ENCODE peak calls at places on chromosomes 16 and 17, in six cellular contexts. E is activated CD4-positive, alpha-beta T cell treated with anti-CD3 and anti-CD28 coated beads for 24 hours; H is A549; U is stimulated activated naive CD4-positive, alpha-beta T cell; J is occipital lobe; F is activated CD8-positive, alpha-beta memory T cell treated with anti-CD3 and anti-CD28 coated beads for 48 hours. X is an unnamed sample.

GRCh38 chr17:30218689-30219266 is 16.7 kb downstream of the SLC6A4 start:
- DNase-seq in U (no peak), H (no peak), J (no peak), F (no peak), E (no peak), X (no peak)

GRCh38 chr17:65305116-65305515 is 167.9 kb downstream of the RGS9 start:
- DNase-seq in U (no peak), E (no peak), J (no peak), H (no peak), F (no peak), X (no peak)

GRCh38 chr17:77690271-77691161 is 268.0 kb upstream of the TNRC6C start:
- DNase-seq in E (no peak), U (peak; percentile 10), H (no peak), F (no peak), J (no peak), X (no peak)

GRCh38 chr17:43438626-43439529 is 40.1 kb downstream of the ARL4D start:
- DNase-seq in H (no peak), E (no peak), U (no peak), F (no peak), J (no peak), X (no peak)

GRCh38 chr16:11139624-11140375 is 116.2 kb downstream of the SOCS1 start:
- DNase-seq in F (no peak), H (no peak), E (no peak), J (no peak), U (peak; percentile 54), X (no peak)

GRCh38 chr17:63381101-63381729 is 64.9 kb downstream of the CYB561 start:
- DNase-seq in J (no peak), H (no peak), E (no peak), U (no peak), F (no peak), X (no peak)

GRCh38 chr16:85412911-85413520 is 200.1 kb upstream of the GSE1 start:
- DNase-seq in F (no peak), E (no peak), U (no peak), H (no peak), J (no peak), X (no peak)

GRCh38 chr16:625402-626173 is 5.2 kb upstream of the WFIKKN1 start:
- DNase-seq in U (no peak), H (no peak), J (no peak), E (no peak), F (no peak), X (no peak)

GRCh38 chr16:67317853-67318252 is 8.7 kb downstream of the KCTD19 start:
- DNase-seq in H (no peak), F (no peak), E (no peak), U (no peak), J (no peak), X (no peak)